ENCODE peak calls at places on chromosomes 4 and X, in five cellular contexts. X is uterus, C is astrocyte, S is SK-N-SH, Z is spleen. K is an unnamed sample.

GRCh38 chr4:184807797-184808718 is 17.7 kb downstream of the ACSL1 start:
- DNase-seq in S (no peak), X (no peak), C (peak; percentile 78), Z (no peak), K (no peak)

GRCh38 chrX:27276751-27277150 is 186.4 kb downstream of the PPP4R3C start:
- DNase-seq in S (no peak), X (no peak), C (no peak), Z (no peak), K (no peak)

GRCh38 chr4:104909376-104909775 is 237.3 kb upstream of the TET2 start:
- DNase-seq in C (no peak), Z (no peak), S (no peak), X (no peak), K (no peak)

GRCh38 chr4:60865238-60865637 is 334.9 kb upstream of the ADGRL3 start:
- DNase-seq in X (no peak), Z (no peak), S (peak; percentile 32), C (no peak), K (no peak)

GRCh38 chrX:22634081-22634480 is 361.4 kb downstream of the CBLL2 start:
- DNase-seq in C (peak; percentile 85), S (no peak), Z (no peak), X (no peak), K (no peak)

GRCh38 chrX:76029385-76029784 is 143.5 kb upstream of the PBDC1 start:
- DNase-seq in C (no peak), Z (no peak), X (no peak), S (no peak), K (no peak)

GRCh38 chrX:107507093-107507743 is 57.8 kb downstream of the FRMPD3 start:
- DNase-seq in C (no peak), S (peak; percentile 27), Z (no peak), X (no peak), K (no peak)

GRCh38 chr4:89469512-89469911 is 161.9 kb upstream of the GPRIN3 start:
- DNase-seq in C (no peak), Z (no peak), S (no peak), X (no peak), K (no peak)

GRCh38 chr4:15131551-15131950 is 129.3 kb downstream of the CPEB2 start:
- DNase-seq in S (no peak), X (no peak), C (no peak), Z (no peak), K (no peak)

GRCh38 chr4:69308634-69309033 is 28.4 kb downstream of the UGT2B28 start:
- DNase-seq in X (no peak), Z (no peak), S (no peak), C (no peak), K (no peak)
- H3K4me1 ChIP-seq in X (no peaks in the 10 kb centered on the region), Z (no peaks in the 10 kb centered on the region), S (no peaks in the 10 kb centered on the region), C (no peaks in the 10 kb centered on the region), K (no peaks in the 10 kb centered on the region)

GRCh38 chr4:3196670-3197359 is 52.1 kb upstream of the MSANTD1 start:
- DNase-seq in Z (no peak), S (no peak), X (no peak), C (no peak), K (no peak)
- H3K4me1 ChIP-seq in Z (peaks cover 12% of the 10 kb centered on the region), S (peaks cover 44% of the 10 kb centered on the region), X (no peaks in the 10 kb centered on the region), C (peaks cover 4% of the 10 kb centered on the region), K (peaks cover 4% of the 10 kb centered on the region)

GRCh38 chr4:27008693-27009092 is 148.1 kb downstream of the STIM2 start:
- DNase-seq in S (no peak), Z (no peak), C (no peak), X (no peak), K (no peak)

GRCh38 chr4:27007507-27007906 is 146.9 kb downstream of the STIM2 start:
- DNase-seq in X (no peak), S (no peak), Z (no peak), C (no peak), K (no peak)

GRCh38 chr4:27010334-27010940 is 149.8 kb downstream of the STIM2 start:
- DNase-seq in S (peak; percentile 54), X (peak; percentile 61), Z (peak; percentile 77), C (peak; percentile 38), K (peak; percentile 88)

GRCh38 chr4:27011401-27011800 is 150.8 kb downstream of the STIM2 start:
- DNase-seq in X (no peak), Z (no peak), S (no peak), C (no peak), K (no peak)

DNA sequence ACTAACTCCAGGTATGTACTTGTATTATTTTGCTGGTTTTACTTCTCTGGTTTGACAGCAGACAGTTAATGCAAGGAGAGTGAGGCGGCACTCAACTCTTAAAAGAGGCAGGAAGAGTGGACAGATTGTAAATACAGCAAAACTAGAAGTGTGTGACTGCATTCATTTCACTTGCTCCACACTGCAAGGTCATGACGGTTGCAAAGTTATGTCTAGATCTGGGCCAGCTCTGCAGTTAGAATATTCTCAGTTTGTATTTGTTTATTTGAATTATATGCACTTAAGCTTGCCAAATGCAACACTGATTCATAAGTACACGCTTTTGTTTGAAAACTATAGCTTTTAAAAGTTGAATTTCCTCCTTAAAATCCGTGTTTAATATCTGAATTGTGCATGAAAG is 148.9 kb downstream of the STIM2 start:
- DNase-seq in C (peak; percentile 62), X (no peak), S (no peak), Z (no peak), K (no peak)
- H3K4me1 ChIP-seq in C (peaks cover 31% of the 10 kb centered on the region), X (no peaks in the 10 kb centered on the region), S (no peaks in the 10 kb centered on the region), Z (no peaks in the 10 kb centered on the region), K (peaks cover 34% of the 10 kb centered on the region)

GRCh38 chr4:113764720-113765264 is 3.3 kb upstream of the CAMK2D start:
- DNase-seq in C (no peak), S (peak; percentile 14), Z (no peak), X (no peak), K (no peak)
- H3K4me1 ChIP-seq in C (peaks cover 4% of the 10 kb centered on the region), S (peaks cover 10% of the 10 kb centered on the region), Z (peaks cover 7% of the 10 kb centered on the region), X (no peaks in the 10 kb centered on the region), K (peaks cover 11% of the 10 kb centered on the region)

DNA sequence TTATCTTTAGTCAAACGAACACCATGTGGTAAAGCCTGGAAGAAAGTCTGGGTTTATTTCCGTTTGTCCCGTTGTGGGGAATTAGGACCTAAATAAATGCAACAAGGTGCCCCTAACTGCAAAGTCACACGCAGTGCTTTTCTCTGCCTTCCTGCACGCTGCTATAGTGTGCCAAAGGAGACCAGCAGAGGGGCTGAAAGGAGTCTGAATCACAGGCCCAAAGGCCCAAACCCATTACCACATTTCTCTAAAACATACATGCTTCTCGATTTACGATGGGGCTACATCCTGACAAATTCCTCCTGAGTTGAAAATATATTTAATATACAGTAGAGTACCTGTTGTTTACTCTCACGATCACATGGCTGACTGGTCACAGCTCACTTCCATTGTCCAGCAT is 4.5 kb downstream of the VEGFC start:
- DNase-seq in X (no peak), S (no peak), C (no peak), Z (no peak), K (no peak)
- H3K4me1 ChIP-seq in X (no peaks in the 10 kb centered on the region), S (no peaks in the 10 kb centered on the region), C (peaks cover 6% of the 10 kb centered on the region), Z (no peaks in the 10 kb centered on the region), K (no peaks in the 10 kb centered on the region)